ENCODE peak calls at places on chromosomes 6 and 20, in seven cellular contexts. J is AG10803, V is epithelial cell of proximal tubule, R is coronary artery, E is cardiac muscle cell, P is heart left ventricle, G is brain microvascular endothelial cell. H is an unnamed sample.

GRCh38 chr20:16904751-16905150 is 156.6 kb downstream of the OTOR start:
- DNase-seq in V (no peak), R (no peak), P (no peak), J (no peak), G (no peak), E (no peak), H (no peak)

GRCh38 chr6:88538130-88538706 is 372.1 kb upstream of the CNR1 start:
- DNase-seq in V (no peak), J (no peak), E (peak), R (no peak), P (no peak), G (no peak), H (peak)

GRCh38 chr20:4449977-4450715 is 271.6 kb upstream of the PRND start:
- DNase-seq in P (no peak), J (peak), E (peak), G (peak), R (no peak), V (no peak), H (peak)

GRCh38 chr20:44720994-44721784 is 6.0 kb downstream of the CCN5 start:
- DNase-seq in R (no peak), E (peak), P (no peak), J (peak), G (peak), V (no peak), H (peak)

GRCh38 chr6:36510365-36510764 is 36.9 kb downstream of the STK38 start:
- DNase-seq in J (no peak), R (no peak), P (no peak), E (no peak), G (no peak), V (no peak), H (no peak)

GRCh38 chr6:12336121-12336971 is 46.2 kb downstream of the EDN1 start:
- DNase-seq in V (no peak), P (no peak), G (no peak), J (no peak), E (no peak), R (no peak), H (no peak)

GRCh38 chr20:59004493-59004762 is 2.6 kb downstream of the CTSZ start:
- DNase-seq in R (no peak), J (no peak), V (no peak), P (peak), G (no peak), E (no peak), H (no peak)

GRCh38 chr20:17700637-17701036 is 871 bp downstream of the BANF2 start:
- DNase-seq in J (no peak), E (no peak), G (no peak), R (no peak), P (no peak), V (no peak), H (no peak)

GRCh38 chr6:109864050-109864449 is 114.1 kb upstream of the GPR6 start:
- DNase-seq in V (no peak), P (no peak), R (no peak), E (no peak), G (no peak), J (no peak), H (no peak)

GRCh38 chr6:33583591-33584155 is 3.6 kb upstream of the BAK1 start:
- DNase-seq in V (no peak), R (no peak), G (no peak), P (no peak), J (no peak), E (no peak), H (no peak)

GRCh38 chr20:3814928-3815495 is 5.3 kb upstream of the AP5S1 start:
- DNase-seq in E (no peak), G (no peak), R (no peak), P (no peak), V (no peak), J (no peak), H (no peak)

GRCh38 chr20:46060301-46060881 is 29.4 kb downstream of the NCOA5 start:
- DNase-seq in G (no peak), J (no peak), V (no peak), P (no peak), R (no peak), E (no peak), H (no peak)

GRCh38 chr6:1993049-1993448 is 252.4 kb downstream of the GMDS start:
- DNase-seq in G (peak), J (peak), R (no peak), P (no peak), E (no peak), V (no peak), H (peak)

GRCh38 chr6:45377041-45377554 is 636 bp downstream of the SUPT3H start:
- DNase-seq in G (no peak), E (no peak), V (no peak), P (no peak), R (peak), J (peak), H (no peak)

GRCh38 chr20:32903666-32904175 is 45.0 kb downstream of the EFCAB8 start:
- DNase-seq in J (no peak), E (no peak), P (no peak), G (no peak), V (no peak), R (no peak), H (no peak)

GRCh38 chr6:169755162-169755561 is 3.7 kb downstream of the ERMARD start:
- DNase-seq in G (no peak), P (no peak), E (no peak), V (no peak), J (no peak), R (no peak), H (no peak)

GRCh38 chr6:8183266-8183665 is 80.9 kb upstream of the EEF1E1 start:
- DNase-seq in G (no peak), P (no peak), R (no peak), V (no peak), E (no peak), J (no peak), H (no peak)

GRCh38 chr6:35587167-35587566 is 74.5 kb upstream of the TULP1 start:
- DNase-seq in E (no peak), R (no peak), V (no peak), J (no peak), P (no peak), G (no peak), H (no peak)

GRCh38 chr6:143673638-143674037 is 4.1 kb upstream of the PHACTR2 start:
- DNase-seq in R (no peak), V (no peak), J (peak), P (no peak), E (peak), G (peak), H (peak)

GRCh38 chr20:23116301-23117089 is 30.4 kb upstream of the CD93 start:
- DNase-seq in J (peak), P (no peak), G (no peak), E (no peak), V (no peak), R (no peak), H (no peak)

GRCh38 chr6:136335736-136336362 is 46.2 kb upstream of the BCLAF1 start:
- DNase-seq in E (no peak), P (no peak), R (no peak), J (no peak), G (no peak), V (no peak), H (no peak)

GRCh38 chr20:17024513-17025105 is 202.2 kb upstream of the PCSK2 start:
- DNase-seq in R (no peak), E (no peak), V (no peak), P (no peak), G (no peak), J (peak), H (peak)

GRCh38 chr6:100099189-100100074 is 105.4 kb upstream of the MCHR2 start:
- DNase-seq in G (no peak), E (peak), J (no peak), P (no peak), R (no peak), V (no peak), H (peak)

GRCh38 chr6:143336446-143337152 is 113.9 kb downstream of the ADAT2 start:
- DNase-seq in J (peak), P (no peak), G (peak), V (no peak), E (peak), R (no peak), H (peak)

GRCh38 chr6:29319931-29320330 is 18.4 kb downstream of the OR14J1 start:
- DNase-seq in J (no peak), V (no peak), E (no peak), G (no peak), P (no peak), R (no peak), H (no peak)

GRCh38 chr20:11304811-11305210 is 612.9 kb upstream of the BTBD3 start:
- DNase-seq in G (no peak), E (no peak), V (no peak), R (no peak), J (no peak), P (no peak), H (no peak)

GRCh38 chr20:16007978-16008377 is 565.3 kb downstream of the KIF16B start:
- DNase-seq in V (no peak), J (no peak), P (no peak), E (no peak), R (no peak), G (no peak), H (no peak)

DNA sequence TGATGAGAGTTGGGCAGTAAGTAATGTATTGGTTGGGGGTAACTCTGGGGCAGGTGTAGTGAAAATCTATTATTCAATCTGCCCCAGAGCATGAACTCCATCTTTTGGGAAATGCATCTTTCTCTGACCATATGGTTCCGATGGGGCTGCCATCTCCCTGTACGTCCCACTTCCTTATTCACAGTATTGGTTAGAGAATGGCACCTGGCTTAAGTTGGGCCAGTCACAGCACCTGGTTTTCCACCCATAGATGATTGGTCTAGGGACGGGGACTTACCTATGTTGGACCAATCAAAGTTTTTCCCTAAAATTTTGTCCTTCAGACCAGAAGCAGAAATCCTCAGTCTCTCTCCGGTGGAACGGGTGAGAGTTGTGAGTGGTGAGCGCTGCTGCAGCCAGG is 2.2 kb upstream of the RALY start:
- DNase-seq in G (no peak), V (no peak), R (no peak), J (no peak), P (no peak), E (no peak), H (no peak)
- H3K4me3 ChIP-seq in G (no peak), V (no peak), R (no peak), J (no peak), P (no peak), E (no peak), H (no peak)

DNA sequence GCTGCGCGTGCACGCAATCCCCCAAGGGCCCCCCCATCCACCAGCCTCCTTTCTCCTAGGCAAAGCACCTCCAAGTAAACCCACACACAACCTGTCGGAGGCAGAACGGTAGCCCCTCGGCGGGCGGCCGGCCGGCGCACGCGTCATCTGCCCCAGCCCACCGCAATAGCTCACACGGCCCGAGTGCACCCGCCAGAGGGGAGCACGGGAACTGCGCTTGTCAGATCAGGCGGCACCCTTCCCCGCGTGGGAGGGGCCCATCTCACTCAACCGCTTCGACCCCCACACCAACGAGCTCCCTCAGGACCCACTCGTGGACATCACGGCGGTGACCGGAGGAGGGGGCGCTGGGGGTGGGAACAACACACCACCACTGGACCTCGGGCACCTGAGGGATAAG is 767.9 kb upstream of the DEFB115 start:
- DNase-seq in G (no peak), E (no peak), P (no peak), V (no peak), J (no peak), R (no peak), H (no peak)
- TF ChIP-seq CTCF in G (no peak), E (no peak), P (no peak), V (no peak), J (no peak), R (no peak), H (no peak)

GRCh38 chr6:380234-381218 is 11.0 kb upstream of the IRF4 start:
- DNase-seq in R (no peak), G (no peak), J (no peak), E (no peak), P (no peak), V (no peak), H (no peak)
- H3K4me3 ChIP-seq in R (no peak), G (no peak), J (no peak), E (no peak), P (no peak), V (no peak), H (no peak)

DNA sequence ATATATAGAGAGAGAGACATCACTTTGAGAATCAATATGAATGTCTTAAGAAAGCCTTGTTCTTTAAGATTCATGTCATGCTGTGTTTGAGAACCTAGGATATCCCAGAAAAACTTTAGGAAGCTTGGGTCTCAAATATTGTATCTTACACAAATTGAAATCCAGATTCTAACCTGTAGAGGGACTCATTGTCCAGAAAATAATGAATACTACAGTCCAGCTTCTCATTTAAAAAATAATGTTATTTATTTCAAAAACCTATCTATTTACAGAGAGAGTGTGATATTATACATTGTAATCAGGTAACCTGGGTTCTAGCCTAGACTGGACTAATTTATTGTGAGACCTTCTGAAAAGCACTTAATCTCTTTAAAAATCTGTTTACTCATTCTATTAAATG is 4.2 kb downstream of the RFX6 start:
- DNase-seq in J (no peak), R (no peak), E (no peak), P (no peak), G (no peak), V (no peak), H (no peak)
- TF ChIP-seq CTCF in J (no peak), R (no peak), E (no peak), P (peak), G (no peak), V (peak), H (no peak)

GRCh38 chr20:35088231-35088794 is 4.3 kb downstream of the TRPC4AP start:
- DNase-seq in E (peak), J (peak), V (no peak), G (no peak), R (no peak), P (no peak), H (no peak)

GRCh38 chr20:35092524-35093244 is at the start of gene TRPC4AP:
- DNase-seq in G (peak), R (peak), P (peak), E (peak), V (peak), J (peak), H (peak)

GRCh38 chr20:35091808-35092523 is 641 bp downstream of the TRPC4AP start:
- DNase-seq in R (no peak), V (no peak), G (no peak), P (no peak), E (no peak), J (peak), H (no peak)

DNA sequence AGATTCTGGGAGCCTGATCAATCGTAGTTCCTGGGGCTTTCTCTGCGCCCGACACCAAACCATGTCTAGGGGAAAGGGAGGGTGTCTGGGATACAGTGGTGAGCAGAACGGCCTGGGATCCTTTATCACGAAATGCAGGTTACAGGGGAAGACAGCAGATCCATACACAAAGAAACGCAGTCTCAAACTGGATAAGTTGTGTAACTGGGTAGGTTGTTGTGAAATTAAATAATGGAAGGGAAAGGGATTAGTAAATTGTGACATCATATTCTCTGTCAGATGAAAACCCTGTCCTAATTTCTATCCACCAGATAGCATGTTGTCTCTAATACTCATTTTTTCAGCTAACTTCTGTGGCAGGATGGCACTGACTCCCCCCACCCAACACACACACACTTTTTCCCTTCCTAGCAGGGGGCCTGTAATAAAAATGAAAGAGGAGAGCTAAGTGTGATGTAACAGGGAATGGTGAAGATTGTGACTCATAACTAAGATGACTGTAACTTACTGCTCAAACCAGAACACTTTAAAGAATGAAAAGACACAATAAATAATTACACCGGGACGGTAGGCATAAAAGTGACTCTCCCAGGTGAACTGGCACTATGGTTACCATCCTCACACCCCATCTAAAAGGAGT is 758 bp upstream of the TRPC4AP start:
- DNase-seq in R (no peak), E (peak), V (peak), G (peak), J (peak), P (no peak), H (peak)
- H3K4me3 ChIP-seq in R (peak), E (no peak), V (peak), G (peak), J (no peak), P (peak), H (no peak)

GRCh38 chr6:138948780-138949179 is 39.3 kb downstream of the REPS1 start:
- DNase-seq in V (no peak), G (no peak), P (no peak), J (no peak), E (peak), R (no peak), H (no peak)

GRCh38 chr6:138944412-138944811 is 43.6 kb downstream of the REPS1 start:
- DNase-seq in R (no peak), J (peak), V (peak), P (no peak), G (peak), E (peak), H (peak)

GRCh38 chr6:138943089-138943625 is 44.9 kb downstream of the REPS1 start:
- DNase-seq in J (no peak), R (no peak), G (no peak), E (no peak), V (no peak), P (no peak), H (no peak)

GRCh38 chr6:138948028-138948427 is 40.0 kb downstream of the REPS1 start:
- DNase-seq in J (no peak), E (no peak), G (no peak), V (no peak), R (no peak), P (no peak), H (no peak)

GRCh38 chr6:138945354-138945753 is 42.7 kb downstream of the REPS1 start:
- DNase-seq in V (no peak), E (no peak), R (no peak), J (no peak), G (no peak), P (no peak), H (no peak)
- TF ChIP-seq CTCF in V (peak), E (peak), R (no peak), J (peak), G (peak), P (peak), H (no peak)